ENCODE peak calls at places on chromosomes 2 and 18, in five cellular contexts. V is lower lobe of right lung; R is tibial artery; S is transverse colon; P is naive thymus-derived CD4-positive, alpha-beta T cell. Q is an unnamed sample. For H3K4me1 and H3K9me3, the result is how much of the 10 kb centered on the place peaks cover.

GRCh38 chr2:10475811-10476660 is 27.9 kb upstream of the ODC1 start:
- DNase-seq in V (no peak), R (no peak), S (no peak), P (no peak), Q (no peak)

GRCh38 chr2:83081835-83082522 is 1377.1 kb downstream of the SUCLG1 start:
- DNase-seq in V (no peak), R (no peak), S (no peak), P (no peak), Q (no peak)

GRCh38 chr2:35114765-35115164 is 1240.8 kb upstream of the CRIM1 start:
- DNase-seq in V (no peak), R (no peak), S (no peak), P (no peak), Q (no peak)

GRCh38 chr2:23600336-23600735 is 215.4 kb downstream of the KLHL29 start:
- DNase-seq in V (peak), R (no peak), S (no peak), P (no peak), Q (no peak)

GRCh38 chr2:185381631-185382030 is 357.0 kb upstream of the FSIP2 start:
- DNase-seq in V (no peak), R (no peak), S (no peak), P (no peak), Q (no peak)

GRCh38 chr2:72913531-72914225 is 3.6 kb upstream of the EMX1 start:
- DNase-seq in V (no peak), R (no peak), S (no peak), P (no peak), Q (no peak)

GRCh38 chr2:235194836-235195235 is 243.0 kb downstream of the SH3BP4 start:
- DNase-seq in V (no peak), R (no peak), S (no peak), P (no peak), Q (peak)

GRCh38 chr2:223001831-223002230 is 50.2 kb upstream of the KCNE4 start:
- DNase-seq in V (no peak), R (no peak), S (no peak), P (no peak), Q (no peak)

GRCh38 chr18:58314284-58314683 is 270.3 kb downstream of the NEDD4L start:
- DNase-seq in V (peak), R (peak), S (peak), P (no peak), Q (peak)

GRCh38 chr2:191665286-191665685 is 12.7 kb upstream of the NABP1 start:
- DNase-seq in V (no peak), R (no peak), S (no peak), P (no peak), Q (no peak)

GRCh38 chr2:230865766-230866703 is 1.3 kb downstream of the ITM2C start:
- DNase-seq in V (no peak), R (no peak), S (peak), P (no peak), Q (no peak)

GRCh38 chr2:64296150-64296500 is 151.9 kb upstream of the PELI1 start:
- DNase-seq in V (no peak), R (no peak), S (no peak), P (no peak), Q (no peak)

GRCh38 chr2:26846334-26846863 is 1.5 kb upstream of the DPYSL5 start:
- DNase-seq in V (peak), R (peak), S (peak), P (peak), Q (no peak)

GRCh38 chr2:179592167-179592936 is 269.1 kb downstream of the ZNF385B start:
- DNase-seq in V (no peak), R (no peak), S (no peak), P (no peak), Q (no peak)

GRCh38 chr2:221571391-221572179 is 519 bp downstream of the EPHA4 start:
- DNase-seq in V (peak), R (peak), S (peak), P (peak), Q (no peak)

GRCh38 chr2:74472086-74472944 is at the start of gene MRPL53:
- DNase-seq in V (peak), R (peak), S (peak), P (peak), Q (peak)

GRCh38 chr18:26405190-26405781 is 143.1 kb downstream of the KCTD1 start:
- DNase-seq in V (no peak), R (no peak), S (peak), P (no peak), Q (no peak)

GRCh38 chr18:63162271-63163014 is 157.1 kb downstream of the BCL2 start:
- DNase-seq in V (peak), R (no peak), S (peak), P (no peak), Q (no peak)

GRCh38 chr2:36567711-36568408 is 30.1 kb downstream of the FEZ2 start:
- DNase-seq in V (no peak), R (no peak), S (no peak), P (no peak), Q (no peak)

GRCh38 chr18:69889009-69889408 is 58.7 kb downstream of the CD226 start:
- DNase-seq in V (no peak), R (no peak), S (no peak), P (no peak), Q (no peak)

GRCh38 chr2:26018184-26018716 is 15.6 kb upstream of the RAB10 start:
- DNase-seq in V (peak), R (peak), S (peak), P (no peak), Q (peak)

GRCh38 chr2:233352141-233352842 is 2.0 kb upstream of the DGKD start:
- DNase-seq in V (no peak), R (no peak), S (peak), P (no peak), Q (no peak)
- H3K4me1 ChIP-seq in V (under half), R (under half), S (half or more), P (under half), Q (under half)

GRCh38 chr2:13572466-13572865 is 855.7 kb downstream of the TRIB2 start:
- DNase-seq in V (no peak), R (no peak), S (no peak), P (no peak), Q (no peak)
- H3K9me3 ChIP-seq in V (under half), R (under half), S (under half), P (under half), Q (under half)

GRCh38 chr2:11750422-11750821 is 4.0 kb downstream of the LPIN1 start:
- DNase-seq in V (no peak), R (no peak), S (no peak), P (peak), Q (no peak)
- H3K4me1 ChIP-seq in V (half or more), R (under half), S (half or more), P (half or more), Q (under half)

GRCh38 chr2:80778704-80779103 is 474.2 kb upstream of the LRRTM1 start:
- DNase-seq in V (no peak), R (no peak), S (no peak), P (no peak), Q (no peak)
- H3K9me3 ChIP-seq in V (under half), R (under half), S (under half), P (under half), Q (under half)

GRCh38 chr2:174607584-174607983 is 10.0 kb upstream of the WIPF1 start:
- DNase-seq in V (no peak), R (no peak), S (no peak), P (no peak), Q (no peak)
- H3K4me1 ChIP-seq in V (under half), R (under half), S (under half), P (under half), Q (under half)

GRCh38 chr2:6852210-6852609 is 13.5 kb downstream of the CMPK2 start:
- DNase-seq in V (no peak), R (no peak), S (no peak), P (no peak), Q (no peak)
- H3K9me3 ChIP-seq in V (under half), R (under half), S (under half), P (under half), Q (under half)

GRCh38 chr2:96262306-96262705 is 3.5 kb downstream of the TMEM127 start:
- DNase-seq in V (no peak), R (no peak), S (no peak), P (no peak), Q (no peak)
- H3K4me1 ChIP-seq in V (half or more), R (under half), S (half or more), P (under half), Q (under half)

GRCh38 chr2:215207791-215208367 is 69.5 kb upstream of the ABCA12 start:
- DNase-seq in V (no peak), R (no peak), S (no peak), P (no peak), Q (no peak)
- H3K9me3 ChIP-seq in V (under half), R (under half), S (under half), P (under half), Q (under half)

GRCh38 chr2:217939220-217939619 is 63.6 kb downstream of the TNS1 start:
- DNase-seq in V (no peak), R (no peak), S (no peak), P (no peak), Q (no peak)
- H3K4me1 ChIP-seq in V (half or more), R (under half), S (half or more), P (under half), Q (half or more)

DNA sequence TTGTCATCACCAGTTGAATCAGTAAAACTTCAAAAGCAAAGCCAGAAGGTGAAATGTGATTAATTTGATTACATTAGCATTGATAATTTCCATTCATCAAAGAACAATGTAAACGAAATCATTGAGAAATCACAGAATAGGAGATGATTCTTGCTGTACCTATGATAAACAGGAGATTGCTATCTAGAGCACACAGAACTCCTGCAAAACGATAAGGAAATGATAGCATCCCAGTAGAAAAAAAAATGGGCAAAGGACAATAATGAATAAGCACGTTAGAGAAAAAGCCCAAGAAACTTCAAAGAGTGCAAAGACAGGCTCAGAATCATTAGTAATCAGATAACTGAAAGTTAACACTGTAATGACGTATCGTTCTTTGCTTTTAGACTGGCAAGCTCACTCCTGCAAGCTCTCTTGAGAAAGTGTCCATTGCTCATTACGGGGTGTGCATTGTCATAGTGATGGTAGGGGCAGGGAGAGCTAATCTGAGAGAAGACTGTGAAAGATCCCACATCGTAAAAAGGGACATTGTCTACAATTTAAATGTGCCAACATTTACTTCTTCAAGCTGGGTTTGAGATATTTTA is 143.6 kb downstream of the SPP2 start:
- DNase-seq in V (no peak), R (no peak), S (no peak), P (no peak), Q (no peak)
- H3K9me3 ChIP-seq in V (under half), R (under half), S (under half), P (under half), Q (under half)